ENCODE peak calls at places on chromosomes 5 and 9, in five cellular contexts. Y is A549, H is transverse colon, R is spleen, I is HCT116. M is an unnamed sample.

GRCh38 chr9:88258587-88258986 is 120.3 kb upstream of the SPATA31C2 start:
- DNase-seq in Y (no peak), R (no peak), I (no peak), H (peak), M (peak)

GRCh38 chr5:180808461-180809000 is 5.9 kb upstream of the MGAT1 start:
- DNase-seq in H (peak), R (no peak), I (no peak), Y (no peak), M (no peak)

GRCh38 chr9:98331536-98332259 is 76.2 kb upstream of the TBC1D2 start:
- DNase-seq in I (no peak), H (no peak), R (no peak), Y (no peak), M (no peak)

GRCh38 chr9:78584589-78584988 is 287.7 kb downstream of the PSAT1 start:
- DNase-seq in I (no peak), H (no peak), R (no peak), Y (no peak), M (no peak)

GRCh38 chr9:89357331-89358197 is 39.3 kb downstream of the SECISBP2 start:
- DNase-seq in Y (no peak), I (no peak), R (no peak), H (no peak), M (no peak)

GRCh38 chr5:35205186-35205585 is 25.1 kb downstream of the PRLR start:
- DNase-seq in Y (no peak), I (no peak), H (no peak), R (no peak), M (no peak)

GRCh38 chr9:137984520-137985257 is 107.1 kb downstream of the CACNA1B start:
- DNase-seq in I (no peak), R (peak), Y (no peak), H (no peak), M (no peak)

GRCh38 chr5:72510610-72511121 is 3.5 kb upstream of the ZNF366 start:
- DNase-seq in R (no peak), Y (no peak), I (no peak), H (no peak), M (peak)

GRCh38 chr5:55392669-55393068 is 84.9 kb downstream of the MTREX start:
- DNase-seq in H (no peak), R (no peak), Y (no peak), I (no peak), M (no peak)
- H3K4me3 ChIP-seq in H (no peak), R (no peak), Y (no peak), I (no peak), M (no peak)

GRCh38 chr5:57720656-57721055 is 238.0 kb upstream of the ACTBL2 start:
- DNase-seq in R (no peak), Y (no peak), H (no peak), I (no peak), M (no peak)

GRCh38 chr5:57724836-57725235 is 242.2 kb upstream of the ACTBL2 start:
- DNase-seq in R (no peak), I (no peak), Y (no peak), H (no peak), M (no peak)

DNA sequence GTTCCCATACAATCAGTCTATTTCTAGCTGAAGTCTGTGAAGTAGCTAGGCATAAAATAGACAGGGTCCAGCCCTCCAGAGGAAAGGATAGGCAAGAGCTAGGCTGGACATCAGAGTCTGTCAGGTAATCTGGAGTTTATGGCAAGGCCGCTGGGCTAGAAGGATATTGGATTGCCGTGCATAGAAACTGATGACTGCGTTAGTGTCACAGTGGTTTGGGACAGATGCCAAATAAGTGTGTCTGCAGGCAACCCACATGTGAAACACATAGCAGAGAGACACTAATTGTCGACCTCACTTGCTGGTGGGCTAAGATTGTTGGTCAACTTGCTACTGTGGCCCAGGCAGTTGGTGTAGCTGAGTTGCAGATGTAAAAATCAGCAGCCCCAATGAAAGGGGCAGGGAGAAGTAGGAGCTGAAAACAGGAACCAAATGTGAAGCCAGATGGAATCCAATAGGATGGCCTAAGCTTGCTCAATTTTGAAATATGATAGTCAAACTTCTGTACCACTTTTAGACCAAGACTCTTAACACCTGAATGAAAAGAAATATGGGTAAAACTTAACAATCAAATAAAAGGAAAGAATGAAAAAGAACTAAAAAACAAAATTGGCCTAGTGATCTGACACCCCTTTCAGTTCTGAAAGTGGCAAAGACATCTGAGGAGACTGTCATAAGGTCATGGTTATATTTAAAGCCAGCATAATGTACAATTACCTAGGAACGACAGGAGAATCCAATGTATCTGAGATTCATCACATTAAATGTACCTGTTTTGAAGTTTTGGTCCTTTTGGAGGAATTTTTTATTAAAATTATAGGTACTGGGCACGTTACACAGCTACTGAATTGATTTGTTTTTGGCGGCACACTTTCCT is 243.3 kb upstream of the ACTBL2 start:
- DNase-seq in I (no peak), Y (no peak), H (no peak), R (no peak), M (no peak)
- H3K27ac ChIP-seq in I (no peak), Y (no peak), H (no peak), R (no peak), M (no peak)

GRCh38 chr9:83060557-83060956 is 2.4 kb downstream of the RASEF start:
- DNase-seq in R (no peak), H (no peak), I (no peak), Y (peak), M (no peak)
- TF ChIP-seq POLR2A in R (no peak), H (no peak), I (no peak), Y (no peak), M (no peak)

GRCh38 chr5:115736690-115737005 is 79.8 kb downstream of the CDO1 start:
- DNase-seq in Y (no peak), H (no peak), R (no peak), I (no peak), M (no peak)

GRCh38 chr5:115735108-115735998 is 81.1 kb downstream of the CDO1 start:
- DNase-seq in R (no peak), Y (no peak), H (no peak), I (no peak), M (no peak)

GRCh38 chr5:115737452-115737851 is 79.0 kb downstream of the CDO1 start:
- DNase-seq in Y (no peak), H (no peak), R (no peak), I (no peak), M (no peak)

GRCh38 chr5:115736004-115736689 is 80.3 kb downstream of the CDO1 start:
- DNase-seq in H (no peak), I (no peak), Y (no peak), R (no peak), M (no peak)

GRCh38 chr5:115738807-115739206 is 77.7 kb downstream of the CDO1 start:
- DNase-seq in R (no peak), H (no peak), Y (no peak), I (no peak), M (no peak)
- H3K4me3 ChIP-seq in R (no peak), H (no peak), Y (no peak), I (no peak), M (no peak)

GRCh38 chr9:130498918-130499698 is 54.3 kb downstream of the ASS1 start:
- DNase-seq in H (no peak), I (no peak), R (no peak), Y (no peak), M (no peak)
- H3K27ac ChIP-seq in H (peak), I (no peak), R (no peak), Y (no peak), M (no peak)

DNA sequence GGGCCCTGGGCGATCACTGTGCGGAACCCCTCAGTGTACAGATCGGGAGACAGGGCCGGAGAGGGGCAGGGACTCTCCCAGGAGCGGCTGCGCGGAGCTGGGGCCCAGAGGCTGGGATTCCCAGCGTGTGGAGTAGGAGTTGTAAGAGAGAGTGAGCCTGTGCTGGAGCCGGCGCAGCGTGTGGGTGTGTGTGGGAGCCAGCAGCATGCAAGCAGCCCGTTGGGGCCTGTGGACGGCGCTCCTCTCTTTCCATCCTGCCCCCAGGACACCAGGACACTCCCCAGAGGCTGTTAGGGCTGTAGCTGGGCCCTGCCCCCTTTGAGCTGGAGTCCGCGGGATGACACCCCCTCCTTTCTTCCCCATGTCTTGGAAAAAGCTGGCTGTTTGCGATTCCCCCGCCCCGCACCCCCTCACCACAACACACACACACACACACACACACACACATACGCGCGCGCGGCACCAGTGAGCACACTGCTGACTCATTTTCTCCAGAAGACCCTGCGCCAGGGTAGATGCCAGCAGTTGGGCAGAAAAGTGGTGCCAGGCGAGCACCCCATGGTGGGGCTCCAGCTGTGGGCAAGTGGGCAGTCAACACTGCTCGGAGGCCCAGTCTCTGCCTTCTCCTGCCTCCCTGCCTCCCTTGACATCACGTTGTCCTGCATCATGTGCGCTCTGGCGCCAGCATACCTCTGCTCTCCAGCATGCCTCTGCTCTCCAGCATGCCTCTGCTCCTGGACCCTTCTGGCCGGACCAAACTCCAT is 1.5 kb downstream of the COL27A1 start:
- DNase-seq in Y (peak), I (no peak), R (no peak), H (peak), M (peak)
- TF ChIP-seq POLR2A in Y (no peak), I (no peak), R (no peak), H (no peak), M (no peak)

GRCh38 chr9:134326754-134327526 is 685 bp downstream of the RXRA start:
- DNase-seq in R (peak), I (no peak), H (no peak), Y (peak), M (no peak)
- H3K4me3 ChIP-seq in R (peak), I (peak), H (peak), Y (peak), M (peak)

DNA sequence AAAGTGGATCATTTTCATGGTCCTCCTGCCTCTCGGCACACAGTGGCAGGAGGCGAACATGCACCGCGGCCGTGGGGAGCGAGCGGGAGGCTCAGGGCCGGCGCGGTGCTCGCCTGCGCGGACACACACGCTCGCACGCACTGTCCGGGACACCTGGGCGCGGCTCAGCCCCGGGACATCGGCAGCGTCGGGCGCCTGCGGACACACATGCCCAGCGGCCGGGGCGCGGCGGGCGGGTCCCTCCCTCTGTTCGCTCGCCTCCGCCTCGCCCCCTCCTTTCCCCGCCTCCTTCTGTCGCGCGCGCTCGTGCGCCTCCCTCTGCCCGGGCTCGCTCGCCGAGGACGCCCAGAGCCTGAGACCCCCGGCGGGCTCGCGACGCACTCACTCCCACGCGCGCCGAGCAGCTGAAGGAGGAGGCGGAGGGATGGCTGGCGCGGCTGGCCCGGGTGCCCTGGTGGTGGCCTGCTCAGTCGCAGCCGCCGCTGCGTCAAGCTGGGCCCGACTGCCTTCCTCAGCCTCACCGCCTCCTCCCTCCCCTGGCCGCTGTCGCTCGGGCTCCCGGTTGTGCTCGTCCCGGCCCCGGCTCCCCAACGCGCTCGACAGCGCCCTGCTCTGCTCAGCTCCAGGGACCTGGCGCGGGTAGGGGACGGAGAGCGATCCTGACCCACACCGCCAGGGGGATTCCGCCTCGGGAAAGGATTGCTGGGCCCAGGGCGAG is at the start of gene FRMD3:
- DNase-seq in I (peak), H (peak), R (peak), Y (peak), M (peak)
- H3K27ac ChIP-seq in I (peak), H (peak), R (no peak), Y (peak), M (peak)

GRCh38 chr5:472656-473343 is 29.8 kb downstream of the EXOC3 start:
- DNase-seq in R (peak), H (peak), Y (peak), I (peak), M (peak)

GRCh38 chr5:472076-472655 is 29.2 kb downstream of the EXOC3 start:
- DNase-seq in Y (peak), H (peak), R (peak), I (no peak), M (no peak)

GRCh38 chr5:471750-472058 is 28.7 kb downstream of the EXOC3 start:
- DNase-seq in H (peak), I (no peak), Y (no peak), R (no peak), M (no peak)

GRCh38 chr5:474826-475661 is 32.1 kb downstream of the EXOC3 start:
- DNase-seq in I (no peak), Y (no peak), H (no peak), R (peak), M (no peak)

DNA sequence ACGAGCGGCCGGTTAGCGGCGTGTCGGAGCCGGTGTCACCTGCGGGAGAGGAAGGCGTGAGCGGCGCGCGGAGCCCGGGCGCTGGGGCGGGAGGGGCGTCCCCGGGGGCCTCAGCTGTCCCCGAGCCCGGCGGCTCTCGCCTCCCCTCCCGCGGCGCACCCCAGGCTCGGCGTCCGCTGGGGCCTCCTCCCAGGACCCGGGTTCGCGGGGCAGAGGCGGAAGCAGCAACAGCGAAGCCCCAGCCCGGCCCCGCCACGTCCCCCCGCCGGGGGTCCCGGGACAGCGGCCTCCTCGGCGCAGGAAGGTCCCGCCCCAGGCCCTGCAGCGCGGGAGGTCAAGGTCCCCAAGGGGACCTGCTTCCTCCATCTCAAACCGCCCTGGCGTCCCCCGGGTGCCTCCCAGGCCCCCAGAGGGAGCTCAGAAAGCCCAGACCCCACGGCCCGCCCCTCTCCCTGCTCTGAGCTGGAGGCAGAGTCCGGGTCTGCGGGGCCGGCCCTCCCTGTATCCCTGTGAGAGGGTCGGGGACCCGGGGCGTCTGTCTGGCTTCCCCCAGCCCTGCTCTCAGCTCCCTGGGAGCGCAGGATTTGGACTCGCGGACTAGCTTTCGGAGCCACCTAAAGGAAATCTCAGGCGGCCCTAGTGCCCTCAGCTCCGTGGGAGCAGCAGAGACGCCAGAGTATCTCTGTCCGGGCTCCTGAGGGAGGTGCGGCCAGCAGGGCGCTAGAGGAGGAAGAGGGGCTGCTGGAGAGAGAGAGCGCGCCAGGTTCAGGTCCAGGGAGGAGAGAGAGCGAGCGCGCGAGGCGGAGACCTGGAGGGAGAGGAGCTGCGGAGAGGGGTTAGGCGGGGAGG is 30.6 kb downstream of the EXOC3 start:
- DNase-seq in H (peak), I (no peak), R (no peak), Y (peak), M (no peak)
- TF ChIP-seq POLR2A in H (no peak), I (no peak), R (no peak), Y (no peak), M (no peak)